ENCODE peak calls at places on chromosome 6, in eight cellular contexts. U is EH; G is astrocyte of the spinal cord; C is stimulated activated CD4-positive, alpha-beta T cell treated with anti-CD3 and anti-CD28 coated beads, Interleukin-2, amount 100 ng/mL, for 48 hours; S is NCI-H1694; J is progenitor cell of endocrine pancreas; I is uterus; F is GM12891. E is an unnamed sample.

GRCh38 chr6:31690231-31691077 is 9.6 kb upstream of the LY6G5C start:
- DNase-seq in U (no peak), G (no peak), C (no peak), S (no peak), J (no peak), I (no peak), F (no peak), E (no peak)

GRCh38 chr6:37987008-37987407 is 167.5 kb downstream of the ZFAND3 start:
- DNase-seq in U (peak), G (peak), C (peak), S (no peak), J (no peak), I (no peak), F (no peak), E (no peak)

GRCh38 chr6:5302220-5302946 is 41.1 kb downstream of the FARS2 start:
- DNase-seq in U (no peak), G (peak), C (peak), S (no peak), J (no peak), I (no peak), F (peak), E (no peak)

GRCh38 chr6:127959869-127960268 is 59.0 kb upstream of the THEMIS start:
- DNase-seq in U (no peak), G (no peak), C (no peak), S (no peak), J (no peak), I (no peak), F (no peak), E (no peak)

GRCh38 chr6:47168176-47168575 is 126.0 kb upstream of the ADGRF1 start:
- DNase-seq in U (peak), G (peak), C (no peak), S (no peak), J (no peak), I (peak), F (no peak), E (peak)

GRCh38 chr6:53691667-53692133 is 26.1 kb upstream of the KLHL31 start:
- DNase-seq in U (peak), G (no peak), C (no peak), S (no peak), J (no peak), I (no peak), F (no peak), E (no peak)

GRCh38 chr6:90216081-90216977 is 80.3 kb downstream of the BACH2 start:
- DNase-seq in U (peak), G (peak), C (no peak), S (no peak), J (no peak), I (no peak), F (no peak), E (no peak)

GRCh38 chr6:150894191-150894744 is 28.8 kb downstream of the MTHFD1L start:
- DNase-seq in U (no peak), G (no peak), C (no peak), S (no peak), J (no peak), I (no peak), F (no peak), E (no peak)

GRCh38 chr6:558959-559358 is 97.9 kb downstream of the HUS1B start:
- DNase-seq in U (peak), G (no peak), C (no peak), S (no peak), J (no peak), I (no peak), F (no peak), E (no peak)

GRCh38 chr6:112218563-112218962 is 35.8 kb downstream of the LAMA4 start:
- DNase-seq in U (no peak), G (peak), C (no peak), S (no peak), J (no peak), I (peak), F (no peak), E (peak)

GRCh38 chr6:157981395-157982296 is at the start of gene SYNJ2:
- DNase-seq in U (peak), G (peak), C (peak), S (no peak), J (peak), I (peak), F (peak), E (peak)

GRCh38 chr6:35273822-35274559 is 14.5 kb downstream of the ZNF76 start:
- DNase-seq in U (no peak), G (no peak), C (no peak), S (no peak), J (no peak), I (no peak), F (no peak), E (no peak)

GRCh38 chr6:142297996-142298753 is 3.6 kb upstream of the ADGRG6 start:
- DNase-seq in U (peak), G (peak), C (no peak), S (no peak), J (no peak), I (no peak), F (no peak), E (no peak)

GRCh38 chr6:21666788-21667681 is 73.5 kb downstream of the SOX4 start:
- DNase-seq in U (no peak), G (no peak), C (no peak), S (no peak), J (no peak), I (peak), F (no peak), E (peak)

GRCh38 chr6:49556429-49556837 is 6.0 kb downstream of the C6orf141 start:
- DNase-seq in U (peak), G (peak), C (no peak), S (no peak), J (no peak), I (no peak), F (no peak), E (peak)

GRCh38 chr6:25023781-25024180 is 88.0 kb upstream of the RIPOR2 start:
- DNase-seq in U (no peak), G (no peak), C (no peak), S (no peak), J (no peak), I (no peak), F (no peak), E (no peak)

GRCh38 chr6:89117285-89118108 is at the start of gene SRSF12:
- DNase-seq in U (peak), G (no peak), C (peak), S (no peak), J (peak), I (peak), F (peak), E (peak)

GRCh38 chr6:13419826-13420225 is 67.6 kb downstream of the GFOD1 start:
- DNase-seq in U (no peak), G (no peak), C (no peak), S (no peak), J (no peak), I (no peak), F (no peak), E (no peak)

GRCh38 chr6:144232434-144233223 is 52.5 kb upstream of the UTRN start:
- DNase-seq in U (peak), G (no peak), C (no peak), S (no peak), J (no peak), I (no peak), F (no peak), E (no peak)

GRCh38 chr6:89037156-89037900 is 43.2 kb upstream of the PNRC1 start:
- DNase-seq in U (no peak), G (no peak), C (no peak), S (no peak), J (no peak), I (no peak), F (no peak), E (no peak)

GRCh38 chr6:107727096-107727757 is 96.9 kb downstream of the SCML4 start:
- DNase-seq in U (no peak), G (no peak), C (no peak), S (no peak), J (no peak), I (no peak), F (no peak), E (no peak)

E was measured in iPS-NIHi11.